ENCODE peak calls at places on chromosomes 6 and 20, in seven cellular contexts. R, K, Q, F, L, C and E are unnamed samples.

GRCh38 chr6:43579171-43579570 is 3.2 kb downstream of the POLH start:
- DNase-seq in F (no peak), L (no peak), Q (no peak), C (no peak), R (no peak), K (peak), E (peak)

GRCh38 chr6:107304421-107305025 is 154.8 kb downstream of the PDSS2 start:
- DNase-seq in K (no peak), R (no peak), C (no peak), F (no peak), L (peak), Q (no peak), E (no peak)

GRCh38 chr20:10090588-10091166 is 55.9 kb downstream of the ANKEF1 start:
- DNase-seq in C (no peak), Q (peak), R (peak), F (peak), K (peak), L (peak), E (peak)

GRCh38 chr6:106966671-106967522 is 7.6 kb downstream of the CD24 start:
- DNase-seq in L (no peak), K (no peak), R (no peak), C (no peak), Q (no peak), F (no peak), E (no peak)

GRCh38 chr6:77292564-77293546 is 170.4 kb downstream of the HTR1B start:
- DNase-seq in L (peak), C (no peak), K (no peak), R (no peak), Q (no peak), F (no peak), E (no peak)

GRCh38 chr6:18226451-18226850 is 37.9 kb downstream of the DEK start:
- DNase-seq in Q (no peak), K (no peak), F (no peak), C (no peak), R (no peak), L (no peak), E (no peak)

GRCh38 chr6:128696651-128697391 is 176.4 kb upstream of the PTPRK start:
- DNase-seq in F (no peak), C (no peak), K (no peak), R (no peak), L (peak), Q (peak), E (no peak)

GRCh38 chr6:25107218-25107617 is 171.5 kb upstream of the RIPOR2 start:
- DNase-seq in F (no peak), Q (no peak), L (no peak), R (no peak), C (no peak), K (no peak), E (no peak)

GRCh38 chr6:147699637-147700036 is 191.1 kb downstream of the SAMD5 start:
- DNase-seq in F (no peak), R (no peak), L (peak), K (no peak), Q (no peak), C (no peak), E (no peak)

GRCh38 chr20:50381771-50382593 is 128.2 kb upstream of the PTPN1 start:
- DNase-seq in R (no peak), C (peak), K (no peak), L (no peak), F (no peak), Q (no peak), E (no peak)

GRCh38 chr20:62984666-62985065 is 22.1 kb downstream of the BHLHE23 start:
- DNase-seq in K (no peak), Q (no peak), L (no peak), C (no peak), F (no peak), R (no peak), E (no peak)

GRCh38 chr20:50673831-50674825 is 17.2 kb downstream of the RIPOR3 start:
- DNase-seq in R (no peak), L (no peak), C (no peak), K (no peak), F (no peak), Q (no peak), E (no peak)

GRCh38 chr6:107314644-107315043 is 144.7 kb downstream of the PDSS2 start:
- DNase-seq in R (no peak), K (peak), F (no peak), Q (no peak), C (no peak), L (no peak), E (no peak)

GRCh38 chr6:42971746-42972327 is 7.1 kb downstream of the PEX6 start:
- DNase-seq in Q (no peak), L (no peak), K (no peak), R (no peak), F (no peak), C (no peak), E (no peak)

GRCh38 chr6:20840675-20841074 is 306.4 kb downstream of the CDKAL1 start:
- DNase-seq in K (no peak), F (no peak), Q (no peak), R (no peak), L (no peak), C (no peak), E (no peak)

GRCh38 chr6:75893058-75893775 is 144.2 kb downstream of the MYO6 start:
- DNase-seq in K (peak), F (peak), R (no peak), Q (peak), C (peak), L (peak), E (no peak)

GRCh38 chr6:112245511-112246203 is 8.7 kb downstream of the LAMA4 start:
- DNase-seq in K (no peak), L (no peak), Q (no peak), R (no peak), F (no peak), C (no peak), E (no peak)

GRCh38 chr6:30687659-30688431 is 1.4 kb upstream of the PPP1R18 start:
- DNase-seq in C (no peak), Q (peak), F (no peak), K (no peak), L (no peak), R (no peak), E (no peak)

GRCh38 chr20:6909608-6910007 is 142.1 kb downstream of the BMP2 start:
- DNase-seq in R (no peak), C (no peak), Q (no peak), L (no peak), F (no peak), K (no peak), E (no peak)

GRCh38 chr20:64053841-64054661 is 4.6 kb upstream of the SOX18 start:
- DNase-seq in R (no peak), Q (peak), K (peak), L (peak), C (no peak), F (peak), E (peak)

GRCh38 chr6:163572612-163573011 is 158.1 kb downstream of the QKI start:
- DNase-seq in C (no peak), L (no peak), K (no peak), R (no peak), Q (no peak), F (peak), E (no peak)

GRCh38 chr6:106693343-106693742 is 64.0 kb downstream of the QRSL1 start:
- DNase-seq in L (no peak), K (no peak), Q (no peak), R (no peak), C (no peak), F (no peak), E (no peak)

GRCh38 chr6:90599151-90599550 is 12.3 kb upstream of the MAP3K7 start:
- DNase-seq in L (no peak), F (no peak), K (no peak), Q (no peak), R (no peak), C (no peak), E (no peak)

GRCh38 chr6:168619560-168620314 is 178.8 kb downstream of the SMOC2 start:
- DNase-seq in K (no peak), R (no peak), Q (no peak), F (no peak), C (no peak), L (no peak), E (no peak)

GRCh38 chr6:69422474-69422873 is 374.3 kb downstream of the LMBRD1 start:
- DNase-seq in L (no peak), Q (peak), C (no peak), F (no peak), R (no peak), K (no peak), E (no peak)

GRCh38 chr6:145801021-145801420 is 13.6 kb downstream of the FBXO30 start:
- DNase-seq in F (no peak), K (no peak), L (no peak), Q (no peak), R (no peak), C (no peak), E (no peak)

GRCh38 chr20:41913146-41913545 is 295.0 kb upstream of the CHD6 start:
- DNase-seq in F (no peak), L (no peak), Q (no peak), C (no peak), R (no peak), K (no peak), E (no peak)

GRCh38 chr6:160863782-160864181 is 127.8 kb upstream of the MAP3K4 start:
- DNase-seq in Q (no peak), K (no peak), R (no peak), F (no peak), C (no peak), L (no peak), E (no peak)

GRCh38 chr6:157481189-157481864 is 100.3 kb downstream of the ZDHHC14 start:
- DNase-seq in R (no peak), L (no peak), K (no peak), Q (no peak), C (no peak), F (no peak), E (no peak)

GRCh38 chr6:154555075-154555677 is 44.7 kb upstream of the CNKSR3 start:
- DNase-seq in C (no peak), R (no peak), F (no peak), L (no peak), Q (peak), K (no peak), E (peak)

GRCh38 chr6:15310680-15311079 is 64.8 kb downstream of the JARID2 start:
- DNase-seq in K (no peak), L (no peak), F (no peak), R (no peak), Q (no peak), C (no peak), E (no peak)

GRCh38 chr6:15309611-15310283 is 63.9 kb downstream of the JARID2 start:
- DNase-seq in F (no peak), C (no peak), K (no peak), Q (peak), R (no peak), L (no peak), E (no peak)

GRCh38 chr6:15312500-15312899 is 66.6 kb downstream of the JARID2 start:
- DNase-seq in L (no peak), Q (no peak), K (no peak), F (no peak), R (no peak), C (no peak), E (no peak)

GRCh38 chr6:15316754-15317153 is 70.9 kb downstream of the JARID2 start:
- DNase-seq in K (peak), R (no peak), F (no peak), C (no peak), Q (no peak), L (no peak), E (no peak)

DNA sequence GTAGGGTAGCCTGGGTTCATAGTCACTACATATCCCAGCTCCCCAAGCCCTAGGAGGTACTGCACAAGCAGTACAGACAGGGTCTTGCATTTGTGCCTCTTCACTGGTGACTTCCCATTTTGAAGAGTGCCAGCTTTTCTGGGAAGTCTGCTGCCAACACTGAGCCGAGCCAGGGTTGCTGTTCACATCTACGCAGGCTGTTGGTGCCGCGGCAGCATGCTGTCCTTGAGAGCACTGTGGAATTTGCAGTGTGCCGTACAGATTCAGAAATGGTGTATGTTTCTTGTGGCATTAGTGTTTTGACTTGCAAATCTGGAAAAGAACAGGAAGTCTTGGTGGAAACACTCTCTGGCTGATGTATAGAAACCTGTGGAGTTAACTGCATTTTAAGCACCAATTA is 67.5 kb downstream of the JARID2 start:
- DNase-seq in Q (no peak), F (no peak), C (no peak), R (no peak), L (no peak), K (no peak), E (no peak)
- TF ChIP-seq JUND in Q (no peak), F (no peak), C (no peak), R (no peak), L (no peak), K (no peak), E (no peak)

GRCh38 chr6:48560408-48560807 is 449.4 kb upstream of the PTCHD4 start:
- DNase-seq in K (no peak), L (no peak), R (no peak), C (no peak), F (no peak), Q (no peak), E (no peak)
- TF ChIP-seq JUND in K (no peak), L (no peak), R (no peak), C (no peak), F (no peak), Q (peak), E (no peak)

GRCh38 chr6:125216015-125216414 is 62.4 kb downstream of the TPD52L1 start:
- DNase-seq in F (no peak), C (no peak), L (no peak), Q (no peak), K (no peak), R (no peak), E (no peak)
- TF ChIP-seq JUND in F (no peak), C (no peak), L (no peak), Q (no peak), K (no peak), R (no peak), E (no peak)

GRCh38 chr6:104325341-104326172 is 534.2 kb downstream of the HACE1 start:
- DNase-seq in K (no peak), R (no peak), F (peak), C (no peak), Q (peak), L (peak), E (peak)
- TF ChIP-seq JUND in K (no peak), R (no peak), F (no peak), C (no peak), Q (no peak), L (no peak), E (no peak)

GRCh38 chr20:46401478-46401860 is 4.9 kb downstream of the ELMO2 start:
- DNase-seq in F (no peak), L (no peak), Q (no peak), K (no peak), C (peak), R (no peak), E (no peak)

GRCh38 chr20:46402236-46402886 is 4.1 kb downstream of the ELMO2 start:
- DNase-seq in R (no peak), K (no peak), Q (no peak), F (no peak), L (no peak), C (no peak), E (no peak)

GRCh38 chr20:46399401-46399800 is 7.0 kb downstream of the ELMO2 start:
- DNase-seq in R (no peak), Q (no peak), C (no peak), F (no peak), K (no peak), L (no peak), E (no peak)

GRCh38 chr20:46400253-46400652 is 6.2 kb downstream of the ELMO2 start:
- DNase-seq in F (no peak), Q (no peak), R (no peak), L (no peak), C (no peak), K (no peak), E (no peak)

GRCh38 chr20:46400828-46401477 is 5.5 kb downstream of the ELMO2 start:
- DNase-seq in Q (no peak), C (no peak), F (no peak), R (no peak), L (no peak), K (no peak), E (no peak)
- TF ChIP-seq JUND in Q (no peak), C (no peak), F (no peak), R (no peak), L (no peak), K (no peak), E (no peak)

GRCh38 chr20:24034820-24035219 is 46.2 kb upstream of the GGTLC1 start:
- DNase-seq in L (no peak), R (no peak), Q (no peak), C (no peak), F (no peak), K (peak), E (peak)

GRCh38 chr20:24033560-24033959 is 45.0 kb upstream of the GGTLC1 start:
- DNase-seq in L (no peak), F (no peak), K (no peak), C (no peak), R (no peak), Q (no peak), E (no peak)

GRCh38 chr20:24027229-24027628 is 38.6 kb upstream of the GGTLC1 start:
- DNase-seq in K (no peak), F (no peak), Q (no peak), C (peak), L (no peak), R (no peak), E (no peak)

GRCh38 chr20:24032412-24032898 is 43.9 kb upstream of the GGTLC1 start:
- DNase-seq in L (no peak), K (no peak), C (no peak), R (no peak), F (no peak), Q (no peak), E (no peak)

DNA sequence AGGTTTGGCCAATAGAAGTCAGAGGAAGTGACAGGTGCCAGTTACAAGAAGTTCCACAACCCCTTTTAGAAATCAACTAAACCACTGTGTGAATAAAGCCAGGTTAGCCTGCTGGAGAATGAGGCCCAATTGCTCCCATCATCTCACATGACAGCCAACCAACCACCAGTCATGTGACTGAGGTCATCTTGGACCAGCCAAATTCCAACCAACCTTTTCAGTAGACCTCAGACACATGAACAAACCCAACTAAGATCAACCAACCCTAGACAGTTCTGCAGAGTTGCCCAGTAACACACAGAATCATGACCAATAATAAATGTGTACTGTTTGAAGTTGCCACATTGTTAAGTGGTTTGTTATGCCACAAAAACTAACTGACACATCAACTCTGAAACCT is 44.6 kb upstream of the GGTLC1 start:
- DNase-seq in F (no peak), R (no peak), C (no peak), L (no peak), K (no peak), Q (no peak), E (no peak)
- TF ChIP-seq JUND in F (no peak), R (no peak), C (no peak), L (no peak), K (no peak), Q (no peak), E (no peak)

GRCh38 chr6:41691426-41692079 is 43.9 kb downstream of the TFEB start:
- DNase-seq in K (no peak), L (no peak), R (no peak), Q (no peak), F (no peak), C (no peak), E (no peak)

GRCh38 chr6:41690541-41691330 is 44.7 kb downstream of the TFEB start:
- DNase-seq in L (no peak), F (no peak), R (no peak), K (no peak), Q (no peak), C (no peak), E (no peak)

GRCh38 chr6:41687501-41688175 is 47.8 kb downstream of the TFEB start:
- DNase-seq in Q (no peak), K (no peak), F (no peak), L (no peak), R (peak), C (no peak), E (no peak)

GRCh38 chr6:41688256-41688965 is 47.0 kb downstream of the TFEB start:
- DNase-seq in K (no peak), L (no peak), C (no peak), F (no peak), R (no peak), Q (no peak), E (no peak)

DNA sequence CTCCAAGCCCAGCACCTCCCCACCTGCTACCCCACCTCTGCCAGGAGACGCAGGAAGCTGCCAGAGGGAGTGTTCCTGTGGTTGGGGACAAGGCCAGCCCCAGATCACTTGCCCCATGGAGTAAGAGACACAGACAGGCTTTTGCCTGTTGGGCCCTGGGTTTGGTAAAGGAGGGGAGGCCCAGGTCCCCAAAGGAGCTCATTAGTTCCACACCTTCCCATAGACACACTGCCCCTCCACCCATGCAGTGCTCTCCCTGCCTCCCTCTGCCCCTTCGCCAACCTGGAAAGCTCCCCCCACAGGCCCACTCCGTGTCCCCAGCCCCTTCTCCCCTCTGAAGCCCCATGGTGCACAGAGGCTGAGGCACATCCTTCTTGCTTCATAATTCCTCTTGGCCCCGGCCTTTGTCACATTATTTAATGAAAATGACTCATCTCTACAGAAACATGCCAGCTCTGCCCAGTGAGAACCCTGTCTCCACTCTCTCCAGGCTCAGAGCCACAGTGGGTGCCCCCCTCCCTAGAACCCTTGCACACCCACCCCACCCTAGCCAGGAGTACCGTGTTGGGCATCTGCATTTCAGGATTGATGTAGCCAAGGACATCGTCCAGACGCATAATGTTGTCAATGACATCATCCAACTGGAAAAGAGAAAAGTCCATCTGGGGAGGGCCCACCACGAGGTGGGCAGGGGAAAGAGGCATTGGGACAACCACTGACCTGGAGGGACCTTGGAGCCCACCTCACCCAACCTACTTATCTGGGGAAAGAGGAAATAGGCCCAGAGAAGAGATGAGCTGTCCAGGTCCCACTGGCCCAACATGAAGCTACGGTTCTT is 46.0 kb downstream of the TFEB start:
- DNase-seq in R (no peak), C (no peak), Q (no peak), K (no peak), L (no peak), F (no peak), E (no peak)
- TF ChIP-seq JUND in R (no peak), C (no peak), Q (peak), K (no peak), L (no peak), F (no peak), E (no peak)